ENCODE peak calls at places on chromosome 17, in four cellular contexts. T is K562, W is GM12878, Y is endothelial cell of umbilical vein. M is an unnamed sample.

GRCh38 chr17:2173005-2173404 is 118.1 kb downstream of the HIC1 start:
- DNase-seq in T (no peak), W (no peak), Y (peak), M (no peak)

GRCh38 chr17:21239680-21240374 is 13.4 kb downstream of the NATD1 start:
- DNase-seq in T (peak), W (no peak), Y (no peak), M (no peak)

GRCh38 chr17:15411556-15412198 is 55.7 kb downstream of the CDRT4 start:
- DNase-seq in T (no peak), W (no peak), Y (no peak), M (no peak)

GRCh38 chr17:1179635-1180433 is at the start of gene ABR:
- DNase-seq in T (peak), W (no peak), Y (peak), M (no peak)

GRCh38 chr17:5789443-5789842 is 205.1 kb upstream of the NLRP1 start:
- DNase-seq in T (no peak), W (no peak), Y (no peak), M (no peak)

GRCh38 chr17:13337864-13338371 is 263.8 kb downstream of the HS3ST3A1 start:
- DNase-seq in T (peak), W (no peak), Y (peak), M (no peak)

GRCh38 chr17:49214665-49215360 is 4.3 kb downstream of the ABI3 start:
- DNase-seq in T (no peak), W (no peak), Y (peak), M (no peak)

GRCh38 chr17:78357177-78357586 is 2.7 kb downstream of the SOCS3 start:
- DNase-seq in T (peak), W (no peak), Y (peak), M (no peak)

GRCh38 chr17:3887811-3888210 is 5.0 kb downstream of the CAMKK1 start:
- DNase-seq in T (no peak), W (no peak), Y (no peak), M (no peak)

GRCh38 chr17:17666111-17666714 is 15.0 kb upstream of the RAI1 start:
- DNase-seq in T (no peak), W (no peak), Y (no peak), M (no peak)

GRCh38 chr17:34703533-34703932 is 124.2 kb downstream of the TMEM132E start:
- DNase-seq in T (peak), W (no peak), Y (peak), M (peak)

GRCh38 chr17:68763551-68763950 is 162.4 kb upstream of the FAM20A start:
- DNase-seq in T (no peak), W (no peak), Y (no peak), M (no peak)

GRCh38 chr17:38453951-38454421 is 25.7 kb downstream of the ARHGAP23 start:
- DNase-seq in T (no peak), W (no peak), Y (no peak), M (no peak)

GRCh38 chr17:67546578-67547527 is 169.8 kb downstream of the PITPNC1 start:
- DNase-seq in T (peak), W (no peak), Y (peak), M (no peak)

GRCh38 chr17:19327039-19327776 is 35.3 kb downstream of the B9D1 start:
- DNase-seq in T (no peak), W (no peak), Y (no peak), M (no peak)

GRCh38 chr17:1180958-1181768 is 1.4 kb upstream of the ABR start:
- DNase-seq in T (no peak), W (no peak), Y (no peak), M (no peak)

GRCh38 chr17:49101054-49101534 is 31.5 kb upstream of the B4GALNT2 start:
- DNase-seq in T (no peak), W (no peak), Y (no peak), M (no peak)

GRCh38 chr17:72826602-72827001 is 265.9 kb downstream of the SLC39A11 start:
- DNase-seq in T (no peak), W (no peak), Y (no peak), M (no peak)

GRCh38 chr17:80856863-80857488 is 134.7 kb upstream of the CHMP6 start:
- DNase-seq in T (no peak), W (no peak), Y (no peak), M (no peak)

GRCh38 chr17:2797632-2798031 is 1.4 kb downstream of the RAP1GAP2 start:
- DNase-seq in T (no peak), W (no peak), Y (no peak), M (no peak)

GRCh38 chr17:12985431-12986285 is 32.2 kb downstream of the ELAC2 start:
- DNase-seq in T (no peak), W (no peak), Y (no peak), M (no peak)

GRCh38 chr17:79984045-79984840 is 51.4 kb downstream of the TBC1D16 start:
- DNase-seq in T (no peak), W (no peak), Y (no peak), M (no peak)

GRCh38 chr17:66951605-66951953 is 12.9 kb upstream of the CACNG4 start:
- DNase-seq in T (no peak), W (no peak), Y (no peak), M (no peak)

GRCh38 chr17:43983515-43984411 is 20.7 kb upstream of the NAGS start:
- DNase-seq in T (peak), W (no peak), Y (no peak), M (no peak)
- H3K9ac ChIP-seq in T (peak), W (no peak), Y (no peak), M (no peak)

DNA sequence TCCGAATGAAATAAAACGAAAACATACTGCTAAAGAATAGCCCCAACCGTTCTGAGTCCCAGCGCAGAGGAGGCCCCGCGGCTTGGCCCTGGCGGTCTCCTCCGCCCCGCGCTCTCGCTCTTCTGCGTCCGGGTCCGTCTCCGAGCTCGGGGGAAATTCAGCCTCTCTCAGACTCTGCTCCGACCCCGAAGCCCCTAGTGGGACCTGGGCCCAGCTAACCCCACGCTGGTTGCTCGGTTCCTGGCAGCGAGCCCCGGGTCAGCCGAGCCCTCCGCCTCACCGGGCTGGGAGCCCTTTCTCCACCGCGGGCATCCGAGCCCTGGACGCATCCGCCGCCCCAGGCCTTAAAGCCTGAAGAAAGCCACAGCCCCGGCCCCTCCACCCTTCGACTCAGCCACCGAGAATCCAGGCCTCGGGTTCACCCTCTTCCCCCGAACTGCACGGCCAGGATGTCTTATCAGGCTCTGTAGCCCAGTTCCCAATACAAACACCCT is 1.2 kb downstream of the TBX2 start:
- DNase-seq in T (no peak), W (no peak), Y (no peak), M (no peak)
- TF ChIP-seq EZH2 in T (no peak), W (no peak), Y (peak), M (no peak)

DNA sequence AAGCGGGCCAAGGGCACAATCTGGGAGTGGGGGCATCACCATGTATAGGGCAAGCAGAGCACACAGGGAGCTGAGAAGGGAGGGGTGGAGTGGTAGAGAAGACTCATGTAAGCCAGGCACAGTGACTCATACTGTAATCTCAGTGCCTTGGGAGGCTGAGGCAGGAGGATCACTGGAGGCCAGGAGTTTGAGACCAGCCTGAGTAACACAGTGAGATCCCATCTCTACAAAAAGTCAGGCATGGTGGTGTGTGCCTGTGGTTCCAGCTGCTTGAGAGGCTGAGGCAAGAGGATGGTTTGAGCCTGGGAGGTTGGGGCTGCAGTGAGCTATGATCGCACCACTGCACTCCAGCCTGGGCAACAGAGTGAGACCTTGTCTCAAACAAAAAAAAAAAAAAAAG is 40.8 kb downstream of the ARHGAP27 start:
- DNase-seq in T (no peak), W (no peak), Y (no peak), M (no peak)
- TF ChIP-seq POLR2AphosphoS5 in T (no peak), W (no peak), Y (no peak), M (no peak)

GRCh38 chr17:16428098-16428882 is 12.9 kb downstream of the TRPV2 start:
- DNase-seq in T (peak), W (no peak), Y (peak), M (no peak)
- H3K9ac ChIP-seq in T (no peak), W (no peak), Y (no peak), M (no peak)